ENCODE peak calls at places on chromosome 5, in seven cellular contexts. C is endodermal cell, W is mesendoderm, B is colonic mucosa, J is neuronal stem cell, A is DND-41, M is IMR-90. P is an unnamed sample.

GRCh38 chr5:77168187-77168883 is 42.1 kb upstream of the PDE8B start:
- DNase-seq in A (no peak), C (peak; percentile 27), W (no peak), M (peak; percentile 57), B (no peak), J (no peak), P (no peak)

GRCh38 chr5:181133610-181134231 is 2.8 kb upstream of the OR2V1 start:
- DNase-seq in J (no peak), B (peak; percentile 42), A (no peak), W (no peak), C (no peak), M (peak; percentile 51), P (peak; percentile 41)

GRCh38 chr5:82620957-82621600 is 342.9 kb upstream of the RPS23 start:
- DNase-seq in M (no peak), A (peak; percentile 76), B (no peak), J (no peak), W (no peak), C (no peak), P (peak; percentile 88)

GRCh38 chr5:109921735-109922395 is 232.1 kb downstream of the MAN2A1 start:
- DNase-seq in B (no peak), J (no peak), W (no peak), A (peak; percentile 97), C (no peak), M (no peak), P (peak; percentile 22)

GRCh38 chr5:109654455-109654854 is 35.3 kb upstream of the MAN2A1 start:
- DNase-seq in M (no peak), W (no peak), C (no peak), J (no peak), A (no peak), B (no peak), P (no peak)

GRCh38 chr5:113382736-113383135 is 52.1 kb downstream of the TSSK1B start:
- DNase-seq in B (no peak), C (no peak), J (no peak), M (no peak), A (no peak), W (no peak), P (no peak)

GRCh38 chr5:168288349-168289245 is 2.8 kb upstream of the WWC1 start:
- DNase-seq in C (peak; percentile 65), B (peak; percentile 88), A (no peak), W (peak; percentile 58), J (no peak), M (no peak), P (no peak)

GRCh38 chr5:170315154-170315553 is 17.6 kb upstream of the LCP2 start:
- DNase-seq in A (no peak), J (no peak), B (no peak), W (no peak), M (no peak), C (no peak), P (no peak)

GRCh38 chr5:26482076-26482816 is 556.1 kb downstream of the CDH9 start:
- DNase-seq in J (no peak), C (no peak), B (no peak), M (no peak), W (no peak), A (no peak), P (no peak)

GRCh38 chr5:177098772-177099152 is 12.0 kb downstream of the FGFR4 start:
- DNase-seq in B (no peak), A (no peak), J (no peak), C (peak; percentile 49), W (no peak), M (peak; percentile 68), P (no peak)

GRCh38 chr5:149448831-149449714 is 70.0 kb upstream of the IL17B start:
- DNase-seq in W (peak; percentile 75), J (no peak), C (peak; percentile 78), A (no peak), M (no peak), B (peak; percentile 71), P (no peak)

GRCh38 chr5:81247441-81247972 is 14.4 kb downstream of the CKMT2 start:
- DNase-seq in M (peak; percentile 66), W (peak; percentile 45), A (no peak), C (no peak), J (peak; percentile 47), B (no peak), P (peak; percentile 77)

GRCh38 chr5:25327173-25327572 is 682.4 kb upstream of the CDH10 start:
- DNase-seq in B (no peak), J (no peak), C (no peak), M (no peak), W (no peak), A (no peak), P (no peak)

GRCh38 chr5:101677961-101678360 is 618.1 kb downstream of the SLCO4C1 start:
- DNase-seq in J (no peak), W (peak; percentile 86), A (no peak), C (peak; percentile 59), B (no peak), M (no peak), P (no peak)

GRCh38 chr5:101679816-101680215 is 616.3 kb downstream of the SLCO4C1 start:
- DNase-seq in C (no peak), M (no peak), J (no peak), A (no peak), B (no peak), W (peak; percentile 9), P (peak; percentile 28)

GRCh38 chr5:101676646-101677045 is 619.4 kb downstream of the SLCO4C1 start:
- DNase-seq in W (no peak), C (no peak), J (no peak), M (no peak), B (no peak), A (no peak), P (no peak)

GRCh38 chr5:101675510-101675909 is 620.6 kb downstream of the SLCO4C1 start:
- DNase-seq in B (no peak), A (no peak), J (no peak), M (no peak), W (no peak), C (no peak), P (no peak)

DNA sequence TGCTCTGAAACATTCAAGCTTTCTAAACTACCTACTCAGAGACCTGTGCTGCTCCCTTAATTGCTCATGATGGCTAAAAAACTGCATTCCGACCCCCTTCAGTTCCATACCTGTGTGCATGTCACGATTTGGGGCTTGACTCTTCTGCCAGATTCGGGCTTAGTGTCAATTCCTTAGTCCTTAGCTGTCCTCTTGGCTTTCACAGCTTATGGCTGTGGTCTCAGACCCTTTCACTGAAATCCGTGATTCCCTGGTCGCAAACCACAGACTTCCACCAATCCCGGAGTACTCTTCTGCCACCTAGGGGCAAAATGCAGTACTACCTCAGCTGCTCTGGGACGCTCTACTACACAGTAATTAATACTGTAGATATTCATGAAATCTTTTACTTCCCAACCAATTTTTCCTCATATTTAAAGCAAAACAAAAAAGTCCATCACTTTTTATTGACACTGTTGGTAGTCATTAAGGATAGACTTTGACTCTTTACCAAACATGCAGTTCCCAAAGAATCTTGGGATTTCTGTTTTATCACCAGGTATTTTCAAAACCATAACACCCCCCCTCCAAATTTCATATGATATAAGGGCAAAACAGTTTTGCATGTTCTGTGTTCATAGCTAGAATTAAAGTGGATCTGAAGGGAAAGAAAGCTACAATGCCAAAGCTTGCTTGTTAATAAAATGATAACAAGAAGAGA is 617.4 kb downstream of the SLCO4C1 start:
- DNase-seq in B (peak; percentile 70), M (peak; percentile 47), W (peak; percentile 88), J (peak; percentile 74), C (peak; percentile 93), A (peak; percentile 59), P (peak; percentile 37)
- H3K4me3 ChIP-seq in B (no peak overlapping the region), M (no peak overlapping the region), W (no peak overlapping the region), J (no peak overlapping the region), C (peak overlapping the region; percentile 61), A (no peak overlapping the region), P (no peak overlapping the region)

GRCh38 chr5:34521628-34522290 is 134.4 kb upstream of the RAI14 start:
- DNase-seq in J (no peak), M (no peak), C (no peak), W (no peak), B (no peak), A (no peak), P (no peak)

GRCh38 chr5:34523382-34523716 is 132.8 kb upstream of the RAI14 start:
- DNase-seq in B (no peak), A (no peak), C (no peak), J (no peak), W (no peak), M (no peak), P (no peak)

GRCh38 chr5:34525761-34526160 is 130.4 kb upstream of the RAI14 start:
- DNase-seq in C (no peak), J (no peak), M (no peak), W (no peak), A (no peak), B (no peak), P (no peak)

GRCh38 chr5:34524123-34524522 is 132.0 kb upstream of the RAI14 start:
- DNase-seq in C (no peak), B (no peak), W (no peak), A (no peak), M (peak; percentile 83), J (no peak), P (peak; percentile 68)

GRCh38 chr5:34522599-34523381 is 133.3 kb upstream of the RAI14 start:
- DNase-seq in J (peak; percentile 63), C (peak; percentile 94), A (peak; percentile 49), B (peak; percentile 74), M (peak; percentile 92), W (peak; percentile 96), P (peak; percentile 82)
- H3K9ac ChIP-seq in J (no peak overlapping the region), C (no peak overlapping the region), A (no peak overlapping the region), B (no peak overlapping the region), M (peak overlapping the region; percentile 15), W (no peak overlapping the region), P (peak overlapping the region; percentile 64)

DNA sequence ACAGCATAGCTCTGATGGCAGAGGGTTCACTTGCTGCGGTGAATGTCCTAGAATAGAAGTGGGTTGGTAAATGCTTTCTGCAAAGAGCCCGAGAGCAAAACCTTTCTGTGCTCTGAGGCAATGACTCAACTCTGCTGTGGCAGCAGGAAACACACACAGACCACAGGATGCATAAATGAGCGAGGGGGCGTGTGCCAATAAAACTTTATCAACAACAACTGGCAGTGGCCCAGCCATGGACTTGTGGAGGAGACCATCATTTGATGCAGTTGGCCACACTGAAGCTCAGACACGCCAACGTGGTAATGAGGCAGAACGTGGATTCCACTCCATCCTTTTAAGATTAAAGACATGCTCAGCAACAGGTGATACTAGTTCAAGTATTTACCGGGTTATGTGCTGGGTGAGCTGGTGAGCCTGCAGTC is 6.8 kb downstream of the MRPL36 start:
- DNase-seq in B (peak; percentile 36), J (no peak), C (no peak), M (peak; percentile 92), W (peak; percentile 20), A (peak; percentile 71), P (peak; percentile 97)
- H3K4me3 ChIP-seq in B (no peak overlapping the region), J (no peak overlapping the region), C (no peak overlapping the region), M (no peak overlapping the region), W (no peak overlapping the region), A (no peak overlapping the region), P (no peak overlapping the region)

DNA sequence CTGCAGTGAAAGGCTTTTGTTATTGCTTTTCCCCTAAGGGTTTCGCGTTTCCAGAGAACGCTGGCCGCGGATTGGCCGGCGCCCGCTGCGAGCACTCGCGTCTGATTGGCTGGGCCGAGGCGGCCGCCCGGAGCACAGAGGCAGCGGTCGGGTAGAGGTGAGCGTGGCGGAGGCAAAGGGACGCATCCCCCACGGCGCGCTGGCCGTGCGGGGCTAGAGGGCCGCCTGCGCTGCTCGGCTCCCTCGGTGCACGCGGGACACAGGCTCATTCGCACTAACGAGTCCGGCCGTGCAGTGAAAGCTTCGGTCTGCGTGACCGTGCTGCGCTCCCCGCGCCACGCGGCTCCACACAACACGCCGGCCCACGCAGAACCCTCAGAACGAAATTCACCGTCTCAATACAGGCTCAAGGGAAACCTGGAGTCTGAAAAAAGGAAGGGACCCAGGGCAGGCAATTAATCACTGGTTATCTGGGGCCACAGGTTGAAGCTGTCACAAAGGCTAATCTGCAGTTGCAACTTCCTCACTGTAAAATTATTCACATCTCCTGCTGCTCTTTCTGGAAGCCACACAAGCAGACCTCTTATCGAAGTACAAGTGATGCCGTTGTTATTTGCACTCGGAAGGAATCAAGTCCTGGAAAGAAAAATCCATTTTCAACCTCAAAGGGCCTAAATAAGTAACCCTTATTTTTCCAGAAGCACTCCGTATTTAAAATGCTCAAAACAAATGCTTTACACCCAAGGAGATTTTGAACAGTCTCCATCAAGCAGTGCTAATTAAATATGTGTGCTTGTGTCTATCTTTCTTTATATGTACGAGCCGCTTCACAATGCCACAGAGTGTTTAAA is 94.6 kb downstream of the ZNF608 start:
- DNase-seq in J (peak; percentile 78), C (peak; percentile 93), W (peak; percentile 84), B (peak; percentile 87), M (no peak), A (no peak), P (peak; percentile 69)
- H3K9ac ChIP-seq in J (peak overlapping the region; percentile 89), C (peak overlapping the region; percentile 33), W (peak overlapping the region; percentile 81), B (peak overlapping the region; percentile 64), M (peak overlapping the region; percentile 61), A (no peak overlapping the region), P (peak overlapping the region; percentile 78)